ENCODE peak calls at places on chromosomes 7 and 10, in six cellular contexts. I, M, W, R, Y and B are unnamed samples.

GRCh38 chr7:140696024-140696678 is 357 bp upstream of the NDUFB2 start:
- DNase-seq in I (no peak), M (no peak), W (peak), R (peak), Y (peak), B (peak)

GRCh38 chr10:3850999-3851937 is 66.3 kb upstream of the KLF6 start:
- DNase-seq in I (no peak), M (peak), W (peak), R (no peak), Y (peak), B (no peak)

GRCh38 chr10:43885252-43885651 is 236.6 kb upstream of the ZNF32 start:
- DNase-seq in I (no peak), M (no peak), W (no peak), R (no peak), Y (no peak), B (no peak)

GRCh38 chr10:7529638-7530037 is 118.8 kb upstream of the SFMBT2 start:
- DNase-seq in I (peak), M (no peak), W (peak), R (peak), Y (peak), B (peak)

GRCh38 chr7:26460326-26460725 is 168.7 kb downstream of the SNX10 start:
- DNase-seq in I (no peak), M (no peak), W (no peak), R (no peak), Y (no peak), B (no peak)

GRCh38 chr10:13263591-13263990 is 29.4 kb upstream of the UCMA start:
- DNase-seq in I (no peak), M (no peak), W (no peak), R (no peak), Y (no peak), B (no peak)

GRCh38 chr10:87852092-87852491 is 11.2 kb downstream of the KLLN start:
- DNase-seq in I (no peak), M (no peak), W (no peak), R (no peak), Y (no peak), B (no peak)

GRCh38 chr10:19801369-19801768 is 14.9 kb upstream of the PLXDC2 start:
- DNase-seq in I (no peak), M (no peak), W (no peak), R (no peak), Y (no peak), B (no peak)

GRCh38 chr10:99621454-99622246 is 1.4 kb upstream of the SLC25A28 start:
- DNase-seq in I (no peak), M (no peak), W (no peak), R (peak), Y (no peak), B (no peak)

GRCh38 chr7:9391984-9392383 is 958.6 kb downstream of the NXPH1 start:
- DNase-seq in I (no peak), M (no peak), W (no peak), R (no peak), Y (no peak), B (no peak)

GRCh38 chr7:32658034-32658944 is 163.0 kb downstream of the AVL9 start:
- DNase-seq in I (no peak), M (no peak), W (peak), R (no peak), Y (no peak), B (no peak)

GRCh38 chr7:39958038-39958437 is 8.0 kb downstream of the CDK13 start:
- DNase-seq in I (no peak), M (no peak), W (no peak), R (no peak), Y (no peak), B (no peak)

GRCh38 chr10:102322914-102323313 is 72.6 kb upstream of the NFKB2 start:
- DNase-seq in I (no peak), M (no peak), W (no peak), R (no peak), Y (no peak), B (no peak)

GRCh38 chr10:67609996-67610793 is 85.8 kb downstream of the CTNNA3 start:
- DNase-seq in I (no peak), M (no peak), W (no peak), R (no peak), Y (no peak), B (no peak)

GRCh38 chr10:22615101-22615500 is 99.3 kb downstream of the PIP4K2A start:
- DNase-seq in I (no peak), M (no peak), W (no peak), R (no peak), Y (no peak), B (no peak)

GRCh38 chr10:22617516-22617915 is 96.9 kb downstream of the PIP4K2A start:
- DNase-seq in I (no peak), M (no peak), W (no peak), R (no peak), Y (no peak), B (no peak)

GRCh38 chr10:22613011-22613410 is 101.4 kb downstream of the PIP4K2A start:
- DNase-seq in I (no peak), M (no peak), W (no peak), R (no peak), Y (no peak), B (no peak)

GRCh38 chr10:22618081-22618785 is 96.1 kb downstream of the PIP4K2A start:
- DNase-seq in I (no peak), M (no peak), W (peak), R (no peak), Y (peak), B (no peak)

DNA sequence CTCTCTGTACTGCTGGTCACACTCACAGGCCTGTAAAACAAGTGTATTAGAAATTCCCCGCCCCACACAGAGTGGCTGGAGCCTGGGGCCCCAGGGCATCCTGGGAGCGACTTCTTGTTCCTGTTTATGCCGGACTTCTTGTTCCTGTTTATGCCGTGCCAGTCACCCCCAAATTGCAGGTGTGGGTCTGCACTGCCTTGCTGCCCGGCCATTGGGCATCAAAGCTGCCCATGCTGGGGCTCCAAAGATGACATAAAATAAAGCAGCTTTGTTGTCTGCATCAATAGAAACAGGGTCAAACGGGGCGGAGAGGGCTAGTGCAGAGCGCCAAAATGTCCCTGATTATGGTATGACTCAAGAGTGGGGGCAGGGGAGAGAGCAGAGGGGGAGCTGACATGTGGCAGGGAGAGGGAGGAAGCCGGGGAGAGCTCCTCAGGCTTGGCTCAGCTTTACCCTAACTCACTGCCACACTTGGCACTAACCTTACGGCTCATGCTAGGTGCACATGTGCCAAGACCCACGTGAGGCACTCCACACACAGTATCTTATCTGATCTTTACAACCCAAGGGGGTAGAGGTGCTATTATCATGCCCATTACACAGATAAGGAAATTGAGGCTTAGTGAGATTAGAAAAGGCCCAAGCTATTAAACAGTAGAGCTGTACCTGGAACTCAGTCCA is 98.4 kb downstream of the PIP4K2A start:
- DNase-seq in I (no peak), M (peak), W (no peak), R (no peak), Y (peak), B (no peak)
- TF ChIP-seq JUND in I (no peak), M (no peak), W (no peak), R (peak), Y (no peak), B (no peak)

GRCh38 chr7:5443678-5444077 is 20.0 kb upstream of the TNRC18 start:
- DNase-seq in I (no peak), M (no peak), W (no peak), R (no peak), Y (no peak), B (no peak)
- TF ChIP-seq JUND in I (no peak), M (no peak), W (no peak), R (no peak), Y (no peak), B (no peak)

GRCh38 chr10:133263674-133264073 is 13.0 kb downstream of the ADAM8 start:
- DNase-seq in I (no peak), M (no peak), W (no peak), R (no peak), Y (no peak), B (no peak)

GRCh38 chr10:133264455-133264854 is 12.2 kb downstream of the ADAM8 start:
- DNase-seq in I (no peak), M (no peak), W (no peak), R (no peak), Y (no peak), B (no peak)

GRCh38 chr10:133261726-133262325 is 14.8 kb downstream of the ADAM8 start:
- DNase-seq in I (no peak), M (no peak), W (no peak), R (peak), Y (no peak), B (peak)

GRCh38 chr10:133260895-133261725 is 15.6 kb downstream of the ADAM8 start:
- DNase-seq in I (no peak), M (no peak), W (no peak), R (peak), Y (no peak), B (peak)

GRCh38 chr10:133262696-133263095 is 14.0 kb downstream of the ADAM8 start:
- DNase-seq in I (no peak), M (no peak), W (no peak), R (no peak), Y (no peak), B (no peak)
- TF ChIP-seq JUND in I (no peak), M (no peak), W (no peak), R (no peak), Y (no peak), B (no peak)

DNA sequence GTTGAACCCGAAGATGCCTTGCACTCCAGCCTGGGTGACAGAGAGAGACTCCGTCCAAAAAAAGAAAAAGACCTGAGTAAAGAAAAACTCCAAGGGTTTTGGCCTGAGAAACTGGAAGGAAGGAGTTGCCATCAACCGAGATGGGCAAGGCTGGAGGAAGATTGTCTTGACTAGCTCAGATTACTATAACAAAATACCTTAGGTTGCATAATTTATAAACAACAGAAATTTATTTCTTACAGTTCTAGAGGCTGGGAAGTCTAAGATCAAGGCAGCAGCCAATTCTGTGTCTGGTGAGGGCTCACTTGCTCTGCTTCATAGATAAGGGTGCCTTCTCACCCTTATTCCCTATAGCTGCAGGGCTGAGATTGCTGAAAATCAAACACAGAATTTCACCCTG is 91.2 kb downstream of the CUL2 start:
- DNase-seq in I (no peak), M (no peak), W (no peak), R (no peak), Y (no peak), B (no peak)
- TF ChIP-seq JUND in I (no peak), M (no peak), W (no peak), R (no peak), Y (no peak), B (no peak)

GRCh38 chr7:34016876-34017275 is 111.5 kb downstream of the BMPER start:
- DNase-seq in I (no peak), M (no peak), W (no peak), R (no peak), Y (no peak), B (no peak)

GRCh38 chr7:34013421-34013820 is 108.1 kb downstream of the BMPER start:
- DNase-seq in I (no peak), M (no peak), W (no peak), R (no peak), Y (no peak), B (no peak)

GRCh38 chr7:34011017-34011680 is 105.8 kb downstream of the BMPER start:
- DNase-seq in I (no peak), M (no peak), W (no peak), R (no peak), Y (no peak), B (no peak)

GRCh38 chr7:34015656-34016055 is 110.3 kb downstream of the BMPER start:
- DNase-seq in I (no peak), M (no peak), W (no peak), R (no peak), Y (no peak), B (no peak)

DNA sequence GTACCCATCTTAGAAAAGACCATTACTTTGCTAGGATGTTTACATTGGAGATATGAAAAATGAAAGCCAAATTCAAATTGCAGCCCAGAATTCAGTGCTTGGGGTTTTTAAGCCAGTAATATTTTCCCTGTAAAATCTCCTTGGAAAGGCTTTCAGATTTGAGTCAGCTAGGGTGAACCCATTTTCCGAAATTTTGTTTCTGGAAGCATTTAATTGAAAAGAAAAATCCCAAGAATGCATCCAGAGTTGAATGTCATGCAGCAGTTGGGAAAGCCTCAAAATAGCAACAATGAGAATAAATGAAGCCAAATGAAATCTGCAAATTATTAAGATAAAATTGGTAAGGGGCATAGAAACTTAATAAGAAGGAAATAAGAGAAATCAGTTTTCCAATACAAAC is 106.4 kb downstream of the BMPER start:
- DNase-seq in I (no peak), M (no peak), W (no peak), R (no peak), Y (no peak), B (no peak)
- TF ChIP-seq JUND in I (no peak), M (no peak), W (no peak), R (peak), Y (no peak), B (no peak)

GRCh38 chr7:82559203-82559805 is 115.7 kb upstream of the CACNA2D1 start:
- DNase-seq in I (no peak), M (no peak), W (no peak), R (peak), Y (no peak), B (no peak)
- TF ChIP-seq JUND in I (no peak), M (no peak), W (no peak), R (no peak), Y (no peak), B (no peak)

DNA sequence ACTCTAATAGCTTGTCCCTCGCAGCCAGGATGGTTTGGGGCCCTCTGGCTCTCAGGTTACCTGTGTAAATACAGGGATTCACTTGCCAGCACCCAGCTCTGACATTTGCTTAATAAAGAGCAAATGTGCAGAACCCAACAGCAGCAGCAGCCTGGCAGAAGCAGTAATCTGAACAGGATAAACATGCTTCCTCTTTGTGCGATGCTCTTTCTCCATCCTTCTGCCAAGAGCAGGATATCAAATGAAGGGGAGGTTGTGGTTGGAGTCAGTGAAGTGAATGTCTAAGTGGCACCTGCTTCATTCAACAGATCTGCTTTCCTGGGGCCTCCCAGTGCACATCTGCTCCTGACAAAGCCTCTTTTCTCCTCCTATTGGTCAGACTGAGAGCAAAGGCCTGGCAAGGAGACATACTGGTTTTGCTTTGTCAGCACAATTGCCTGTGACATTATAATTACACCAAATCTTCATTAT is 130.3 kb downstream of the NRF1 start:
- DNase-seq in I (no peak), M (no peak), W (no peak), R (peak), Y (no peak), B (no peak)
- TF ChIP-seq JUND in I (no peak), M (no peak), W (no peak), R (no peak), Y (no peak), B (no peak)